ENCODE peak calls at places on chromosomes 16 and 17, in six cellular contexts. O is small intestine, R is colonic mucosa, P is suprapubic skin, Q is Panc1, U is IMR-90. N is an unnamed sample. For H3K4me1, the result is how much of the 10 kb centered on the place peaks cover.

GRCh38 chr17:800446-801242 is 18.5 kb downstream of the MRM3 start:
- DNase-seq in O (no peak), R (no peak), P (no peak), Q (no peak), U (no peak), N (no peak)

GRCh38 chr16:74730049-74730683 is 29.5 kb upstream of the MLKL start:
- DNase-seq in O (peak), R (peak), P (no peak), Q (no peak), U (no peak), N (peak)

GRCh38 chr17:45020354-45021138 is 30.9 kb downstream of the DCAKD start:
- DNase-seq in O (no peak), R (peak), P (no peak), Q (no peak), U (peak), N (no peak)

GRCh38 chr16:82152641-82153094 is 17.4 kb downstream of the MPHOSPH6 start:
- DNase-seq in O (no peak), R (peak), P (no peak), Q (no peak), U (peak), N (no peak)

GRCh38 chr16:68351463-68351862 is 40.6 kb downstream of the PRMT7 start:
- DNase-seq in O (no peak), R (no peak), P (no peak), Q (no peak), U (no peak), N (peak)

GRCh38 chr17:18262641-18263040 is 2.2 kb downstream of the MIEF2 start:
- DNase-seq in O (no peak), R (no peak), P (no peak), Q (no peak), U (no peak), N (no peak)

GRCh38 chr16:4743217-4743897 is 9.0 kb downstream of the DNAAF8 start:
- DNase-seq in O (peak), R (peak), P (no peak), Q (no peak), U (no peak), N (no peak)

GRCh38 chr16:19704321-19705130 is 13.5 kb downstream of the KNOP1 start:
- DNase-seq in O (no peak), R (no peak), P (no peak), Q (no peak), U (peak), N (no peak)

GRCh38 chr17:48610282-48611211 is at the start of gene HOXB7:
- DNase-seq in O (no peak), R (peak), P (peak), Q (no peak), U (peak), N (peak)

GRCh38 chr16:180101-180920 is at the start of gene HBQ1:
- DNase-seq in O (peak), R (no peak), P (no peak), Q (no peak), U (no peak), N (no peak)

GRCh38 chr16:50709061-50709695 is 15.8 kb downstream of the NOD2 start:
- DNase-seq in O (no peak), R (no peak), P (no peak), Q (no peak), U (no peak), N (no peak)

GRCh38 chr16:78179666-78180065 is 80.2 kb downstream of the WWOX start:
- DNase-seq in O (no peak), R (no peak), P (no peak), Q (no peak), U (no peak), N (no peak)

GRCh38 chr16:89944773-89945172 is 3.8 kb upstream of the DEF8 start:
- DNase-seq in O (no peak), R (no peak), P (no peak), Q (no peak), U (no peak), N (no peak)

GRCh38 chr16:4679854-4680636 is 13.3 kb upstream of the NUDT16L1 start:
- DNase-seq in O (peak), R (peak), P (peak), Q (no peak), U (peak), N (peak)

GRCh38 chr17:45225051-45225700 is 3.5 kb downstream of the FMNL1 start:
- DNase-seq in O (no peak), R (no peak), P (no peak), Q (no peak), U (no peak), N (peak)

GRCh38 chr17:76597156-76598003 is 11.7 kb upstream of the ST6GALNAC2 start:
- DNase-seq in O (peak), R (no peak), P (no peak), Q (no peak), U (no peak), N (no peak)

GRCh38 chr17:82372591-82373452 is 1.3 kb downstream of the UTS2R start:
- DNase-seq in O (peak), R (no peak), P (no peak), Q (no peak), U (no peak), N (no peak)

GRCh38 chr17:8606415-8606814 is 24.1 kb downstream of the MYH10 start:
- DNase-seq in O (no peak), R (no peak), P (no peak), Q (no peak), U (no peak), N (peak)

GRCh38 chr17:15185625-15185991 is 79.5 kb downstream of the PMP22 start:
- DNase-seq in O (no peak), R (peak), P (no peak), Q (no peak), U (peak), N (no peak)

GRCh38 chr17:50689956-50690886 is 17.5 kb downstream of the ANKRD40 start:
- DNase-seq in O (no peak), R (no peak), P (peak), Q (no peak), U (no peak), N (no peak)

GRCh38 chr17:81245024-81245664 is 6.0 kb downstream of the NDUFAF8 start:
- DNase-seq in O (no peak), R (no peak), P (no peak), Q (no peak), U (peak), N (no peak)

GRCh38 chr17:8121531-8122390 is 2.1 kb downstream of the HES7 start:
- DNase-seq in O (peak), R (peak), P (no peak), Q (no peak), U (peak), N (peak)

GRCh38 chr16:87201052-87201451 is 116.1 kb downstream of the C16orf95 start:
- DNase-seq in O (no peak), R (no peak), P (no peak), Q (no peak), U (peak), N (no peak)

GRCh38 chr16:9395958-9396359 is 304.5 kb downstream of the HAPSTR1 start:
- DNase-seq in O (no peak), R (peak), P (no peak), Q (no peak), U (no peak), N (no peak)

GRCh38 chr17:29294580-29294900 is 592 bp upstream of the NUFIP2 start:
- DNase-seq in O (no peak), R (no peak), P (no peak), Q (no peak), U (no peak), N (no peak)

GRCh38 chr17:19718613-19719364 is 2.4 kb upstream of the SLC47A2 start:
- DNase-seq in O (peak), R (peak), P (no peak), Q (no peak), U (no peak), N (no peak)

GRCh38 chr17:39196820-39197331 is 593 bp downstream of the CACNB1 start:
- DNase-seq in O (no peak), R (peak), P (no peak), Q (no peak), U (no peak), N (peak)

DNA sequence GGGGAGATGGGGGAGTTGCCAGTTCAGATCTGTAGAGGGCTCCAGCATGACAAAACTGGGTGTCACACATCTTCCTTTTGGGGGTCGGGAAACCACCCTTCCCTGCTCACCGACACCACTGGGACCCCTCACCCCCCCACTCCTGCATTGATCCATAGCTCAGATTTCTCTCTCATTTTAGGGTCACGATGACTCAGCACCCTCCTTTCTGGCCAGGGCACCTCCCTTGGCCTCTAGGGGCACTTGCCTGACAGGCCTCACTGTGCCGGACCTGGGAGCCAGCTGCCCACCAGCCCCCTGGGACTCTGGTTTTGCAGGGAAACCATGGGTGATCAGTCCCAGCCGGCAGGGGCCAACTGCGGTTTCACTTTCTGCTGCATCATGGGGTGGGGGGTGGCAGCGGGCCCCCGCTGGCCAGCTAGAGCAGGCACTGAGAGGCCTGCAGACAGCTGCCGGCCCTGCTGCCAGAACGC is 239.4 kb downstream of the MRTFB start:
- DNase-seq in O (no peak), R (no peak), P (no peak), Q (no peak), U (peak), N (no peak)
- H3K4me1 ChIP-seq in O (under half), R (under half), P (half or more), Q (half or more), U (under half), N (under half)

GRCh38 chr16:84504420-84505248 is at the start of gene MEAK7:
- DNase-seq in O (peak), R (peak), P (peak), Q (peak), U (peak), N (peak)

GRCh38 chr16:84502581-84502980 is 1.9 kb downstream of the MEAK7 start:
- DNase-seq in O (no peak), R (no peak), P (peak), Q (no peak), U (no peak), N (no peak)

GRCh38 chr16:84502075-84502474 is 2.4 kb downstream of the MEAK7 start:
- DNase-seq in O (no peak), R (no peak), P (peak), Q (no peak), U (no peak), N (no peak)

GRCh38 chr16:84505249-84506156 is 1.0 kb upstream of the MEAK7 start:
- DNase-seq in O (no peak), R (no peak), P (peak), Q (no peak), U (no peak), N (peak)

GRCh38 chr16:84503751-84504395 is 586 bp downstream of the MEAK7 start:
- DNase-seq in O (no peak), R (no peak), P (peak), Q (no peak), U (peak), N (peak)
- H3K4me1 ChIP-seq in O (under half), R (under half), P (under half), Q (under half), U (under half), N (under half)

GRCh38 chr16:66914541-66914940 is 4.1 kb downstream of the CDH16 start:
- DNase-seq in O (no peak), R (no peak), P (no peak), Q (no peak), U (no peak), N (peak)
- H3K4me1 ChIP-seq in O (under half), R (under half), P (under half), Q (under half), U (under half), N (under half)

DNA sequence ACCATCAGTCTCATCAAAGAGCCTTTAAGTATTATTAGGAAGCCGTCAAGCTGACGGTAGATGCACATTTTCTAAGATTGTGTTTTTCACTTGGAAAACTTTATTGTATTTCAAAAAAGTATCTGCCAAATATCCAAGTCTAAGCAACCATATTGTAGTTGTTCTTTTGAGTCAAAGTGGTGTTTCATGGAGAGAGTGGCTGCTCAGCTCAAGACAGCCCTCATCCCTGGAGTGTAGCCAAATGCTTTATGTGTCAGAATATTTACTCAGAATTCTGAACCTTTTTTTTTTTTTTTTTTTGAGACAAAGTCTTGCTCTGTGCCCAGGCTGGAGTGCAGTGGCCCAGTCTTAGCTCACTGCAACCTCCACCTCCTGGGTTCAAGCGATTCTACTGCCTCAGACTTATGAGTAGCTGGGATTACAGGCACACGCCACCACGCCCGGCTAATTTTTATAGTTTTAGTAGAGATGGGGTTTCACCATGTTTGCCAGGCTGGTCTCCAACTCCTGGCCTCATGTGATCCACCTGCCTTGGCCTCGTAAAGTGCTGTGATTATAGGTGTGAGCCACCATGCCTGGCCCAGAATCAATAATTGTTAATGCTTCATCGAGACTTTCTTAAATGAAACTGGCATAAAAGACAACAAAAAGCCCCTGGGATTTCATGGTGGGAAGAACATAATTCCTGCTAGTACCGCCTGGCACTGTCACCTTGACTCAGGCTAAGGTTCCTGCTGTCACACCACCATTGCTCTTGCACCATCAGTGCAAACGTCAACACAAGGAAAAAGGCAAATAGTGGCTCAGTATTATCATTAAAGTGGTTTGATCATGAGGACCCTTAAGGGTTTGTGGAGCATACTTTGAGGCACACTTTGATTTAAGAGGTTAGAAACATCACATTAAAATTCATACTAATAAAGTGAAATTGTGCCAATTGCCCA is 45.5 kb downstream of the PRKCA start:
- DNase-seq in O (peak), R (peak), P (no peak), Q (no peak), U (peak), N (peak)
- H3K4me1 ChIP-seq in O (under half), R (under half), P (under half), Q (half or more), U (under half), N (under half)

GRCh38 chr17:78368348-78368747 is 8.5 kb upstream of the SOCS3 start:
- DNase-seq in O (no peak), R (no peak), P (no peak), Q (no peak), U (no peak), N (no peak)
- H3K4me1 ChIP-seq in O (under half), R (under half), P (under half), Q (under half), U (under half), N (under half)

GRCh38 chr17:74773871-74774286 is 2.3 kb downstream of the NAT9 start:
- DNase-seq in O (peak), R (no peak), P (no peak), Q (no peak), U (peak), N (no peak)

GRCh38 chr17:74777884-74778490 is 1.8 kb upstream of the NAT9 start:
- DNase-seq in O (no peak), R (no peak), P (no peak), Q (no peak), U (no peak), N (no peak)

GRCh38 chr17:74776990-74777389 is 845 bp upstream of the NAT9 start:
- DNase-seq in O (no peak), R (no peak), P (no peak), Q (no peak), U (no peak), N (no peak)

GRCh38 chr17:74775409-74776043 is 619 bp downstream of the NAT9 start:
- DNase-seq in O (no peak), R (no peak), P (no peak), Q (no peak), U (no peak), N (no peak)

GRCh38 chr17:74776044-74776962 is at the start of gene NAT9:
- DNase-seq in O (peak), R (peak), P (peak), Q (peak), U (peak), N (peak)
- H3K4me1 ChIP-seq in O (under half), R (under half), P (under half), Q (under half), U (under half), N (under half)

N was measured in mucosa of descending colon.